ENCODE peak calls at places on chromosomes 6 and 20, in five cellular contexts. Y is non-pigmented ciliary epithelial cell, E is NCI-H460, Z is SJCRH30, S is prostate gland. T is an unnamed sample.

GRCh38 chr20:1734269-1734858 is 76.8 kb upstream of the SIRPG start:
- DNase-seq in S (no peak), Y (no peak), Z (no peak), E (no peak), T (no peak)

GRCh38 chr20:59731371-59731770 is 127.0 kb downstream of the PHACTR3 start:
- DNase-seq in E (no peak), S (no peak), Y (no peak), Z (no peak), T (no peak)

GRCh38 chr20:34427784-34428183 is 64.7 kb downstream of the ITCH start:
- DNase-seq in Z (no peak), S (no peak), E (no peak), Y (no peak), T (no peak)

GRCh38 chr6:142551145-142551811 is 249.5 kb downstream of the ADGRG6 start:
- DNase-seq in E (no peak), Z (no peak), S (peak), Y (no peak), T (no peak)

GRCh38 chr20:57397693-57398108 is 6.5 kb downstream of the RBM38 start:
- DNase-seq in Z (no peak), S (no peak), E (no peak), Y (no peak), T (no peak)

GRCh38 chr20:53298260-53298659 is 295.4 kb downstream of the ZNF217 start:
- DNase-seq in E (no peak), Y (no peak), Z (no peak), S (no peak), T (no peak)

GRCh38 chr20:22379472-22379871 is 204.9 kb downstream of the FOXA2 start:
- DNase-seq in E (no peak), Y (no peak), Z (peak), S (no peak), T (no peak)

GRCh38 chr20:19654906-19655305 is 103.2 kb upstream of the RIN2 start:
- DNase-seq in Y (no peak), S (no peak), Z (peak), E (no peak), T (no peak)

GRCh38 chr6:26267083-26267589 is 97.9 kb upstream of the BTN3A2 start:
- DNase-seq in Y (no peak), E (no peak), Z (no peak), S (no peak), T (no peak)

GRCh38 chr6:38364127-38364526 is 275.6 kb downstream of the BTBD9 start:
- DNase-seq in E (no peak), S (no peak), Y (no peak), Z (no peak), T (no peak)

GRCh38 chr20:21257192-21257591 is 45.9 kb upstream of the XRN2 start:
- DNase-seq in E (no peak), Z (no peak), S (no peak), Y (no peak), T (no peak)

GRCh38 chr20:51531141-51531710 is 11.3 kb downstream of the NFATC2 start:
- DNase-seq in E (no peak), Y (no peak), S (no peak), Z (no peak), T (no peak)

GRCh38 chr20:6711950-6712634 is 55.4 kb upstream of the BMP2 start:
- DNase-seq in Y (no peak), Z (no peak), S (no peak), E (peak), T (no peak)

GRCh38 chr20:52411611-52412010 is 220.0 kb upstream of the ZFP64 start:
- DNase-seq in Y (no peak), Z (peak), E (no peak), S (no peak), T (no peak)

GRCh38 chr20:55038684-55039083 is 563.3 kb downstream of the DOK5 start:
- DNase-seq in S (no peak), Z (no peak), Y (no peak), E (no peak), T (no peak)

GRCh38 chr6:28646650-28647049 is 121.0 kb downstream of the GPX5 start:
- DNase-seq in Y (no peak), E (no peak), Z (no peak), S (no peak), T (no peak)

T was measured in HuH-7.5.